ENCODE peak calls at places on chromosomes 12 and 14, in four cellular contexts. R, D, F and C are unnamed samples.

GRCh38 chr14:94598506-94598815 is 13.7 kb upstream of the SERPINA3 start:
- DNase-seq in F (no peak), R (no peak), D (no peak), C (no peak)

GRCh38 chr12:117874842-117875434 is 93.9 kb downstream of the KSR2 start:
- DNase-seq in R (peak; percentile 20), D (peak; percentile 54), F (peak; percentile 82), C (peak; percentile 18)

GRCh38 chr14:54374117-54374884 is 22.5 kb upstream of the CDKN3 start:
- DNase-seq in F (no peak), R (no peak), D (no peak), C (no peak)

GRCh38 chr14:24127673-24128072 is 2.8 kb upstream of the FITM1 start:
- DNase-seq in D (no peak), F (no peak), R (no peak), C (no peak)

GRCh38 chr14:31947680-31948580 is 129.2 kb upstream of the ARHGAP5 start:
- DNase-seq in R (no peak), F (no peak), D (no peak), C (no peak)

GRCh38 chr14:69149461-69150244 is 3.3 kb downstream of the DCAF5 start:
- DNase-seq in D (no peak), F (no peak), R (no peak), C (no peak)

GRCh38 chr12:87332987-87333761 is 696.0 kb downstream of the C12orf50 start:
- DNase-seq in R (no peak), F (no peak), D (no peak), C (no peak)

GRCh38 chr12:104710940-104711725 is 247.0 kb downstream of the SLC41A2 start:
- DNase-seq in D (no peak), R (no peak), F (no peak), C (no peak)

GRCh38 chr14:74940956-74941565 is 14.3 kb downstream of the PGF start:
- DNase-seq in D (no peak), R (no peak), F (no peak), C (no peak)

GRCh38 chr12:118436986-118437385 is 60.6 kb downstream of the SUDS3 start:
- DNase-seq in D (no peak), R (no peak), F (no peak), C (no peak)

GRCh38 chr12:80208081-80208480 is 108.7 kb downstream of the OTOGL start:
- DNase-seq in D (no peak), F (no peak), R (no peak), C (no peak)

GRCh38 chr14:29320261-29320660 is 553.7 kb downstream of the FOXG1 start:
- DNase-seq in F (no peak), R (no peak), D (no peak), C (no peak)

GRCh38 chr14:23522643-23523198 is 28.8 kb downstream of the ZFHX2 start:
- DNase-seq in R (no peak), D (no peak), F (no peak), C (no peak)